ENCODE peak calls at places on chromosomes 1 and 21, in six cellular contexts. W is H9, B is iPS DF 6.9, H is GM23248, D is tibial nerve, E is left colon. C is an unnamed sample.

GRCh38 chr1:167502192-167502551 is 16.2 kb downstream of the CD247 start:
- DNase-seq in W (no peak), B (no peak), H (no peak), D (no peak), E (no peak), C (no peak)

GRCh38 chr1:232127190-232127589 is 500.6 kb downstream of the DISC1 start:
- DNase-seq in W (no peak), B (no peak), H (peak), D (no peak), E (no peak), C (no peak)

GRCh38 chr1:206013017-206013800 is 10.0 kb upstream of the RAB7B start:
- DNase-seq in W (no peak), B (no peak), H (no peak), D (no peak), E (no peak), C (no peak)

GRCh38 chr1:33379631-33380354 is 51.1 kb downstream of the PHC2 start:
- DNase-seq in W (no peak), B (no peak), H (no peak), D (no peak), E (no peak), C (no peak)

GRCh38 chr1:147892731-147893214 is 9.8 kb upstream of the GJA8 start:
- DNase-seq in W (no peak), B (peak), H (peak), D (peak), E (no peak), C (peak)

GRCh38 chr1:115134850-115135484 is 45.7 kb upstream of the TSPAN2 start:
- DNase-seq in W (no peak), B (no peak), H (peak), D (no peak), E (no peak), C (no peak)

GRCh38 chr1:180964609-180965008 is 51.9 kb downstream of the KIAA1614 start:
- DNase-seq in W (no peak), B (no peak), H (no peak), D (no peak), E (no peak), C (no peak)

GRCh38 chr1:109788695-109789521 is 25.2 kb upstream of the EPS8L3 start:
- DNase-seq in W (peak), B (no peak), H (peak), D (no peak), E (peak), C (peak)

GRCh38 chr1:31707711-31708110 is 3.9 kb upstream of the COL16A1 start:
- DNase-seq in W (no peak), B (no peak), H (peak), D (no peak), E (no peak), C (no peak)

GRCh38 chr1:64410217-64410616 is 59.7 kb upstream of the CACHD1 start:
- DNase-seq in W (no peak), B (no peak), H (no peak), D (no peak), E (no peak), C (no peak)

GRCh38 chr1:220918285-220918951 is 39.2 kb downstream of the HLX start:
- DNase-seq in W (no peak), B (no peak), H (no peak), D (no peak), E (no peak), C (no peak)

GRCh38 chr1:90809093-90809492 is 92.0 kb upstream of the BARHL2 start:
- DNase-seq in W (peak), B (peak), H (no peak), D (no peak), E (no peak), C (no peak)

GRCh38 chr1:205602118-205602517 is 29.7 kb downstream of the ELK4 start:
- DNase-seq in W (no peak), B (no peak), H (no peak), D (no peak), E (no peak), C (peak)

GRCh38 chr1:2306151-2306978 is 78.2 kb downstream of the SKI start:
- DNase-seq in W (peak), B (no peak), H (no peak), D (no peak), E (no peak), C (no peak)

GRCh38 chr21:32403201-32403701 is 9.3 kb upstream of the EVA1C start:
- DNase-seq in W (peak), B (no peak), H (peak), D (peak), E (peak), C (peak)

GRCh38 chr1:13766906-13767564 is 67.0 kb downstream of the PRDM2 start:
- DNase-seq in W (no peak), B (no peak), H (peak), D (no peak), E (no peak), C (peak)

GRCh38 chr1:168379110-168379860 is 98.6 kb downstream of the TBX19 start:
- DNase-seq in W (no peak), B (no peak), H (peak), D (no peak), E (no peak), C (no peak)

GRCh38 chr21:33924766-33925100 is 9.1 kb upstream of the ATP5PO start:
- DNase-seq in W (no peak), B (no peak), H (no peak), D (no peak), E (no peak), C (no peak)

GRCh38 chr21:46286668-46286982 is 483 bp downstream of the YBEY start:
- DNase-seq in W (no peak), B (no peak), H (no peak), D (no peak), E (no peak), C (no peak)

GRCh38 chr1:207981976-207982375 is 71.1 kb upstream of the CD34 start:
- DNase-seq in W (peak), B (no peak), H (peak), D (no peak), E (no peak), C (no peak)

GRCh38 chr1:10685196-10685850 is 111.1 kb downstream of the CASZ1 start:
- DNase-seq in W (no peak), B (no peak), H (no peak), D (no peak), E (no peak), C (no peak)

GRCh38 chr1:42806593-42806992 is 10.3 kb upstream of the ERMAP start:
- DNase-seq in W (no peak), B (no peak), H (no peak), D (no peak), E (no peak), C (no peak)

GRCh38 chr1:81304187-81304586 is 496.5 kb upstream of the ADGRL2 start:
- DNase-seq in W (no peak), B (no peak), H (peak), D (no peak), E (no peak), C (no peak)